ENCODE peak calls at places on chromosomes 16 and 17, in six cellular contexts. A is lower leg skin, Q is neural progenitor cell, R is coronary artery, C is epithelial cell of esophagus, Z is OCI-LY7. W is an unnamed sample.
A peak's percentile ranks its signal among the peaks of the same experiment; 100 is the strongest.

GRCh38 chr17:28953444-28954118 is 2.3 kb upstream of the PHF12 start:
- DNase-seq in A (peak; percentile 46), Q (peak; percentile 88), R (no peak), C (peak; percentile 59), Z (peak; percentile 70), W (no peak)

GRCh38 chr17:68676856-68677255 is 75.7 kb upstream of the FAM20A start:
- DNase-seq in A (no peak), Q (no peak), R (no peak), C (no peak), Z (no peak), W (no peak)

GRCh38 chr16:51152691-51153261 is 1.7 kb upstream of the SALL1 start:
- DNase-seq in A (no peak), Q (no peak), R (no peak), C (no peak), Z (no peak), W (no peak)

GRCh38 chr17:16352303-16352837 is 899 bp downstream of the CENPV start:
- DNase-seq in A (no peak), Q (peak; percentile 90), R (no peak), C (peak; percentile 19), Z (peak; percentile 51), W (no peak)

GRCh38 chr16:55506708-55507107 is 2.2 kb upstream of the LPCAT2 start:
- DNase-seq in A (no peak), Q (no peak), R (no peak), C (no peak), Z (no peak), W (no peak)

GRCh38 chr16:89822188-89823086 is 5.8 kb upstream of the SPIRE2 start:
- DNase-seq in A (no peak), Q (peak; percentile 44), R (no peak), C (no peak), Z (no peak), W (no peak)

GRCh38 chr17:83065660-83066542 is 13.5 kb upstream of the METRNL start:
- DNase-seq in A (no peak), Q (no peak), R (peak; percentile 65), C (no peak), Z (no peak), W (no peak)

GRCh38 chr16:73057369-73058210 is 9.7 kb upstream of the ZFHX3 start:
- DNase-seq in A (no peak), Q (peak; percentile 75), R (no peak), C (peak; percentile 35), Z (peak; percentile 56), W (no peak)

GRCh38 chr17:71975998-71976649 is 144.7 kb upstream of the SOX9 start:
- DNase-seq in A (peak; percentile 90), Q (peak; percentile 8), R (peak; percentile 93), C (peak; percentile 99), Z (no peak), W (peak; percentile 95)

GRCh38 chr17:72592242-72592966 is 471.6 kb downstream of the SOX9 start:
- DNase-seq in A (peak; percentile 46), Q (peak; percentile 93), R (no peak), C (peak; percentile 88), Z (no peak), W (no peak)

GRCh38 chr16:82034981-82035612 is at the start of gene HSD17B2:
- DNase-seq in A (no peak), Q (no peak), R (no peak), C (peak; percentile 76), Z (no peak), W (no peak)

GRCh38 chr17:73360961-73361761 is 49.4 kb upstream of the CDC42EP4 start:
- DNase-seq in A (no peak), Q (peak; percentile 88), R (no peak), C (no peak), Z (no peak), W (no peak)

GRCh38 chr17:79706931-79707382 is 23.8 kb upstream of the ENPP7 start:
- DNase-seq in A (no peak), Q (peak; percentile 32), R (no peak), C (no peak), Z (no peak), W (no peak)

GRCh38 chr16:88461291-88462269 is 8.5 kb downstream of the ZFPM1 start:
- DNase-seq in A (no peak), Q (peak; percentile 83), R (no peak), C (no peak), Z (no peak), W (no peak)

GRCh38 chr17:14211778-14212177 is 24.9 kb downstream of the CDRT15 start:
- DNase-seq in A (no peak), Q (no peak), R (no peak), C (no peak), Z (no peak), W (no peak)

GRCh38 chr16:58503166-58503862 is 3.4 kb downstream of the NDRG4 start:
- DNase-seq in A (no peak), Q (no peak), R (no peak), C (no peak), Z (no peak), W (no peak)

GRCh38 chr17:58587713-58588117 is 73.3 kb upstream of the MTMR4 start:
- DNase-seq in A (peak; percentile 22), Q (peak; percentile 74), R (peak; percentile 72), C (peak; percentile 64), Z (peak; percentile 73), W (peak; percentile 0)

GRCh38 chr17:63702223-63702577 is 2.3 kb upstream of the LIMD2 start:
- DNase-seq in A (no peak), Q (no peak), R (no peak), C (no peak), Z (peak; percentile 85), W (no peak)

GRCh38 chr16:89971495-89972243 is 23.1 kb downstream of the DEF8 start:
- DNase-seq in A (no peak), Q (no peak), R (no peak), C (peak; percentile 9), Z (no peak), W (no peak)

GRCh38 chr17:17414316-17414937 is 62.4 kb upstream of the MED9 start:
- DNase-seq in A (peak; percentile 53), Q (no peak), R (no peak), C (peak; percentile 47), Z (no peak), W (peak; percentile 88)

GRCh38 chr16:11407047-11407982 is 62.1 kb downstream of the RMI2 start:
- DNase-seq in A (peak; percentile 63), Q (peak; percentile 77), R (no peak), C (peak; percentile 79), Z (peak; percentile 79), W (peak; percentile 42)

GRCh38 chr16:2529061-2529931 is 1.9 kb downstream of the CEMP1 start:
- DNase-seq in A (no peak), Q (no peak), R (peak; percentile 72), C (no peak), Z (no peak), W (no peak)

GRCh38 chr17:49513616-49514373 is 18.7 kb downstream of the NGFR start:
- DNase-seq in A (no peak), Q (no peak), R (no peak), C (no peak), Z (no peak), W (no peak)

GRCh38 chr17:39551879-39552278 is 55.8 kb downstream of the NEUROD2 start:
- DNase-seq in A (no peak), Q (no peak), R (no peak), C (peak; percentile 35), Z (no peak), W (no peak)

GRCh38 chr17:36728030-36728991 is 126.9 kb downstream of the MRM1 start:
- DNase-seq in A (no peak), Q (no peak), R (no peak), C (no peak), Z (no peak), W (no peak)
- H3K4me3 ChIP-seq in A (no peak overlapping the region), Q (no peak overlapping the region), R (no peak overlapping the region), C (no peak overlapping the region), Z (no peak overlapping the region), W (no peak overlapping the region)

GRCh38 chr16:52976539-52977167 is 76.0 kb downstream of the CHD9NB start:
- DNase-seq in A (no peak), Q (peak; percentile 30), R (no peak), C (peak; percentile 66), Z (peak; percentile 49), W (no peak)
- TF ChIP-seq CTCF in A (no peak), Q (peak; percentile 41), R (no peak), C (peak; percentile 69), Z (peak; percentile 73), W (peak; percentile 15)

DNA sequence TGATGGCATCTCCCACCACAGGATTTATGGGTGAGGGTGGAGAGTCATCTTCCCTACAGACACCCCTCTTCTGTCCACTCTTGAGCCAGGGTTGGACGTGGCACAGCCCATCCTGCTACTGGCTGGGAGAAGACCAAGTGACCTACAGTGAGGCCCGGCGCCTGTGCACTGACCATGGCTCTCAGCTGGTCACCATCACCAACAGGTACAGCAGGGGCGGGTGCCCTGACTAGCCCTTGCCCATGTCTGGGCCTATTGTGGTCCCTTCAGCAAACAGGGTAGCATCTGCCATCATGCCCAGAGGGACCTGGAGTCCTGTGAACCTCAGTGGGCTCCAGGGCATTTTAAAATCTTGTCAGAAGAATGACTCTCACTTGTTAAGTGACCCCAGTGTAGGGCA is 48.2 kb downstream of the MRC2 start:
- DNase-seq in A (no peak), Q (no peak), R (no peak), C (no peak), Z (no peak), W (no peak)
- H3K4me3 ChIP-seq in A (no peak overlapping the region), Q (no peak overlapping the region), R (no peak overlapping the region), C (no peak overlapping the region), Z (no peak overlapping the region), W (no peak overlapping the region)

DNA sequence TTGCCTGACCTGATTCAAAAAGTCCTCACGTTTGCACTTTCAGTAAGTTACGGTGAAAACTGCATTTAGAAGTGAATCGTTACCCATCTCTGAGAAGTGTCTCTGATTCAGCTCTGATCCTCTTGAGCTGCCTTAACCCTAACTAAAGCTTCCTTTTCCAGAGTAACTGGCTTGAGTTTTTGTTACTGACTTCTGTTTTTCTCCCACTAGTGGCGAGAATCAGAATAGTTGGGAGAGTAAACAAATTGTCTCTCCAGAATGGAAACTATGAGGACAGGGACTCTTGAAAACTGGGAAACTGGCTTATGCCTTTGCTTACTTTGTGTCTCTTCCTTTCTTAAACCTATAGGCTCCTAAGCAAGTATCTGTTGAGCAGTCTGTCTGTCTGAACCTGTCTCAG is 31.3 kb upstream of the KPNB1 start:
- DNase-seq in A (no peak), Q (peak; percentile 6), R (no peak), C (no peak), Z (no peak), W (peak; percentile 9)
- TF ChIP-seq CTCF in A (no peak), Q (peak; percentile 36), R (no peak), C (peak; percentile 20), Z (peak; percentile 54), W (peak; percentile 50)

DNA sequence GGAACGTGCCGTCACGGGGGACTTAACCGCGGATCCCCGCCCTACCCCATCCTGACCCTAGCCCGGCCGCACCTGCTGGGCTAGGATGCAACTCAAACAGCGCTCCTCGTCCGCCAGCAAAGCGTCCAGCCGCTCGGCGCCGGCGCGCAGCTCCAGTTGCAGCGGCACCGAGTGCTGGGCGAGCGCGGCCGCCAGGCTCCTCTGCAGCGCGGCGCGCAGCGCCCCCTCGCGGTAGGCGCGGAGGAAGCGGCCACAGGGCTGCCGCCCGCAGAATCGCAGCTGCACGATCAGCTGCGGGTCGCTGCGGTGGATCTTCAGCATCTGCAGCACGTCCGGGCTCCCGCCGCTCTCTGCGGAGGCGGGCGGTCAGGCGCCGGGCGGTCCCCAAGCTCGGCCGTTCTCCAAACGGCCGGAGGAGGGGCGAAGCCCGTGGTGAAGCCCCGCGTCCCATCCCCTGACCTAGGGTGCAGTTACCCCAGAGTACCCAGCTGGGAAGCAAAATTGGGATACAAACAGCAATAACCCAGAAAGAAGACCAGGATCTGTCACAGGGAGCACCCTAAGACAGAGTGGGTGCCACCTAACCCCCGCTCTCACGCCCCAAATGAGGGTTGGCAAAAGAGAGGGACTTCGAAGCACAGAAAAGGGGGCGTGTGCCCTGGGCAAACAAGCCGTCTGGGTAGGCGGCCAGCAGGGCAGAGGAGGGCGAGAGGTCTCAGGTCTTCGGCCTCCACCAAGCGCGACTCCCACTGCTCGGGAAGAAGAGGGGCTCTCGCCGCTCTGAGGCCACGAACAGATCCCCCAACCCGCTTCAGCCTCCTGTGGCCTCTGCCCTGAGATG is 4.2 kb downstream of the TRADD start:
- DNase-seq in A (no peak), Q (peak; percentile 95), R (peak; percentile 80), C (peak; percentile 76), Z (peak; percentile 80), W (peak; percentile 38)
- H3K4me3 ChIP-seq in A (no peak overlapping the region), Q (peak overlapping the region; percentile 48), R (peak overlapping the region; percentile 65), C (peak overlapping the region; percentile 16), Z (no peak overlapping the region), W (no peak overlapping the region)

W was measured in astrocyte of the cerebellum.